ENCODE peak calls at places on chromosomes 12 and 14, in six cellular contexts. K is A549, S is K562, C is H1, A is SK-N-SH, L is GM12878. H is an unnamed sample.

GRCh38 chr12:68497702-68498101 is 113.0 kb upstream of the RAP1B start:
- DNase-seq in C (no peak), A (no peak), S (peak), L (peak), K (no peak), H (no peak)

GRCh38 chr12:30108666-30109065 is 324.9 kb upstream of the TMTC1 start:
- DNase-seq in C (no peak), K (no peak), A (no peak), S (no peak), L (no peak), H (no peak)

GRCh38 chr12:4107436-4107878 is 166.1 kb upstream of the CCND2 start:
- DNase-seq in S (peak), K (peak), A (peak), C (peak), L (peak), H (peak)

GRCh38 chr12:105334568-105334967 is 4.1 kb downstream of the C12orf75 start:
- DNase-seq in A (no peak), K (no peak), S (no peak), C (no peak), L (no peak), H (no peak)

GRCh38 chr12:132469423-132469822 is 20.5 kb upstream of the FBRSL1 start:
- DNase-seq in A (no peak), L (peak), C (no peak), K (no peak), S (no peak), H (no peak)

GRCh38 chr12:114682920-114683708 is 861 bp downstream of the TBX3 start:
- DNase-seq in C (peak), A (no peak), K (peak), L (no peak), S (no peak), H (no peak)

GRCh38 chr14:70955543-70956480 is 48.6 kb downstream of the PCNX1 start:
- DNase-seq in L (no peak), S (no peak), C (no peak), A (peak), K (no peak), H (peak)

GRCh38 chr14:24408764-24409163 is 10.0 kb downstream of the NYNRIN start:
- DNase-seq in L (no peak), K (no peak), C (no peak), A (no peak), S (no peak), H (no peak)

GRCh38 chr14:32561520-32561919 is 232.4 kb downstream of the AKAP6 start:
- DNase-seq in A (no peak), C (no peak), L (no peak), K (no peak), S (no peak), H (no peak)

GRCh38 chr12:69779928-69780327 is 41.3 kb downstream of the RAB3IP start:
- DNase-seq in C (peak), L (no peak), S (peak), A (peak), K (peak), H (no peak)

GRCh38 chr12:96422192-96422591 is 22.0 kb upstream of the CDK17 start:
- DNase-seq in K (no peak), A (no peak), L (no peak), S (no peak), C (no peak), H (no peak)

GRCh38 chr12:18139989-18140596 is 50.1 kb upstream of the RERGL start:
- DNase-seq in L (no peak), S (no peak), K (no peak), C (no peak), A (no peak), H (peak)

GRCh38 chr12:69570000-69570516 is 15.2 kb upstream of the CCT2 start:
- DNase-seq in S (no peak), C (no peak), L (no peak), K (peak), A (no peak), H (no peak)

GRCh38 chr14:100147181-100147631 is 12.2 kb downstream of the DEGS2 start:
- DNase-seq in S (no peak), A (peak), K (no peak), C (no peak), L (no peak), H (no peak)

GRCh38 chr12:122137229-122137628 is 36.8 kb downstream of the IL31 start:
- DNase-seq in S (no peak), K (no peak), L (no peak), C (no peak), A (no peak), H (no peak)

GRCh38 chr12:6554168-6554989 is 1.5 kb downstream of the IFFO1 start:
- DNase-seq in L (no peak), S (peak), K (peak), A (peak), C (peak), H (peak)

GRCh38 chr12:57734586-57734985 is 4.0 kb downstream of the AGAP2 start:
- DNase-seq in L (no peak), K (no peak), A (no peak), S (no peak), C (no peak), H (no peak)

GRCh38 chr14:105883066-105884005 is 357.0 kb downstream of the TMEM121 start:
- DNase-seq in L (no peak), S (no peak), A (no peak), C (no peak), K (no peak), H (no peak)

GRCh38 chr14:49586673-49587460 is 687 bp upstream of the RPS29 start:
- DNase-seq in K (peak), S (peak), C (no peak), A (peak), L (peak), H (peak)

GRCh38 chr14:55220230-55220629 is 28.8 kb upstream of the DLGAP5 start:
- DNase-seq in K (no peak), L (no peak), S (no peak), A (no peak), C (no peak), H (no peak)

GRCh38 chr12:104473374-104473983 is 16.7 kb downstream of the CHST11 start:
- DNase-seq in K (no peak), C (no peak), L (no peak), S (no peak), A (no peak), H (no peak)

GRCh38 chr12:40691913-40692616 is at the start of gene CNTN1:
- DNase-seq in K (peak), A (peak), S (peak), C (peak), L (no peak), H (no peak)

GRCh38 chr14:39247256-39247655 is 13.5 kb downstream of the MIA2 start:
- DNase-seq in A (no peak), K (no peak), S (no peak), C (no peak), L (no peak), H (no peak)

GRCh38 chr12:47024463-47024862 is 55.0 kb upstream of the PCED1B start:
- DNase-seq in L (no peak), A (no peak), K (no peak), S (no peak), C (no peak), H (no peak)

GRCh38 chr12:130876758-130877157 is 4.9 kb downstream of the RAN start:
- DNase-seq in A (no peak), S (no peak), C (no peak), L (no peak), K (no peak), H (no peak)

GRCh38 chr14:58898655-58899316 is 261.0 kb downstream of the DACT1 start:
- DNase-seq in C (no peak), S (no peak), A (no peak), L (no peak), K (no peak), H (no peak)

GRCh38 chr12:21942377-21942703 is 1.1 kb upstream of the ABCC9 start:
- DNase-seq in K (no peak), A (no peak), C (peak), S (no peak), L (no peak), H (no peak)

GRCh38 chr12:42961395-42961794 is 371.8 kb upstream of the PRICKLE1 start:
- DNase-seq in L (no peak), S (no peak), A (no peak), C (no peak), K (peak), H (peak)

GRCh38 chr14:93115920-93116675 is at the start of gene ITPK1:
- DNase-seq in K (peak), C (peak), S (peak), L (no peak), A (peak), H (peak)

GRCh38 chr12:85805654-85806053 is 30.6 kb downstream of the RASSF9 start:
- DNase-seq in A (no peak), L (no peak), S (no peak), K (no peak), C (no peak), H (no peak)

GRCh38 chr14:29926228-29926627 is 1.4 kb downstream of the PRKD1 start:
- DNase-seq in S (no peak), K (no peak), L (no peak), C (no peak), A (no peak), H (no peak)

GRCh38 chr12:53343978-53344377 is 7.8 kb upstream of the SP7 start:
- DNase-seq in C (no peak), S (no peak), L (no peak), A (no peak), K (no peak), H (no peak)

GRCh38 chr14:69863083-69863482 is 16.1 kb upstream of the SMOC1 start:
- DNase-seq in A (no peak), C (no peak), L (no peak), S (no peak), K (no peak), H (peak)

GRCh38 chr12:78403136-78403535 is 461.4 kb upstream of the SYT1 start:
- DNase-seq in S (no peak), A (peak), L (no peak), C (no peak), K (no peak), H (no peak)

GRCh38 chr12:131030472-131031328 is 77.0 kb downstream of the ADGRD1 start:
- DNase-seq in A (no peak), L (no peak), S (no peak), C (no peak), K (no peak), H (no peak)

GRCh38 chr12:117986705-117987469 is 18.1 kb upstream of the KSR2 start:
- DNase-seq in L (no peak), S (no peak), K (peak), C (no peak), A (no peak), H (no peak)

GRCh38 chr12:14257734-14258467 is 107.6 kb upstream of the ATF7IP start:
- DNase-seq in A (peak), C (peak), L (peak), K (peak), S (peak), H (peak)

GRCh38 chr14:69719501-69719951 is 47.4 kb upstream of the SRSF5 start:
- DNase-seq in S (no peak), A (no peak), C (no peak), L (no peak), K (no peak), H (no peak)

GRCh38 chr14:63563370-63564026 is 20.3 kb upstream of the PPP2R5E start:
- DNase-seq in S (no peak), L (no peak), A (peak), C (no peak), K (no peak), H (no peak)

GRCh38 chr14:63564318-63564717 is 21.1 kb upstream of the PPP2R5E start:
- DNase-seq in A (no peak), K (no peak), C (no peak), L (no peak), S (no peak), H (no peak)

GRCh38 chr14:63565448-63565847 is 22.3 kb upstream of the PPP2R5E start:
- DNase-seq in C (no peak), K (no peak), L (no peak), S (no peak), A (no peak), H (no peak)

DNA sequence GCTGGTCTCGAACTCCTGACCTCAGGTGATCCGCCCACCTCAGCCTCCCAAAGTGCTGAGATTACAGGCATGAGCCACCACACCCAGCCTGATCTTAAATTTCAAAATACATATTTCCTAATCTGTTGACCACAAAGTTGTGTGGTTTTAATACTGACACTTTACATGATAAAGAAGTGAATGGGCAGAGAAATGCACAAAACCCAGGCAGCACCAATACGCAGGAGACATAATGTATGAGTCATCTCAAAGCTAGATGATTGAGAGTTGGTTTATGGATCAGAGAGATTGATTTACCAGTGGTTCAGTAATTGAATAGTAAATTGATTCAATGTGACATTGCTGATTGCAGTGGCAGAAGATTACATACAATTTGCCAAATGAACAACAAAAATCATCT is 19.2 kb upstream of the PPP2R5E start:
- DNase-seq in S (no peak), K (no peak), L (no peak), A (no peak), C (no peak), H (no peak)
- TF ChIP-seq CHD2 in S (no peak), K (no peak), L (no peak), A (no peak), C (no peak), H (no peak)

DNA sequence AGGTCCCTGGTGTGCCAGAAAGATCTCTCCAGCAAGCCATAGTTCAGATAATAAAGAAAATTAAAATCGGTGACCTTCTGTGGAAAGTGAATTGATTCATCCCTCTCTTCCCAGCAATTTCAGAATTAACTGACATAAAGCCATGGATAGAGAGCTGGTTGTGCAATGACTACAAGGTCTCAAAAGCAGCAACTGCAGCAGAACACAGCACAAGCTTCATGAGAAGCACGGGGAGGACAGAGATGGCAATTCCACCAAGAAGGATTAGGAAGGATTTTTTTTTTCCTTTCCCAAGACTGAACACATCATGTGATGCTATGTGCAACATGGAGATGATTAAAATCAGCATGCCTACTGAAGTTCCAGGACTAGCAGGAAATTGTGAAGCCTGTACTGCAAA is 154.9 kb upstream of the PLEKHG7 start:
- DNase-seq in A (no peak), K (no peak), S (no peak), L (no peak), C (no peak), H (no peak)
- TF ChIP-seq CHD2 in A (no peak), K (no peak), S (no peak), L (no peak), C (no peak), H (no peak)

GRCh38 chr14:43901950-43902349 is 605.1 kb downstream of the FSCB start:
- DNase-seq in S (no peak), C (no peak), K (no peak), A (no peak), L (no peak), H (peak)

GRCh38 chr14:43898709-43899108 is 608.4 kb downstream of the FSCB start:
- DNase-seq in K (no peak), L (no peak), C (no peak), S (no peak), A (no peak), H (peak)

GRCh38 chr14:43900173-43900655 is 606.9 kb downstream of the FSCB start:
- DNase-seq in A (no peak), C (no peak), K (no peak), S (no peak), L (no peak), H (peak)

GRCh38 chr14:43894534-43894933 is 612.5 kb downstream of the FSCB start:
- DNase-seq in K (no peak), S (peak), C (no peak), A (peak), L (no peak), H (no peak)

GRCh38 chr14:43896044-43896443 is 611.0 kb downstream of the FSCB start:
- DNase-seq in K (no peak), A (no peak), C (no peak), S (no peak), L (no peak), H (peak)
- TF ChIP-seq CHD2 in K (no peak), A (no peak), C (no peak), S (no peak), L (no peak), H (no peak)

GRCh38 chr14:75200451-75200850 is 24.0 kb upstream of the TMED10 start:
- DNase-seq in S (no peak), A (no peak), C (no peak), L (no peak), K (no peak), H (no peak)
- TF ChIP-seq CHD2 in S (no peak), A (no peak), C (no peak), L (no peak), K (no peak), H (no peak)

DNA sequence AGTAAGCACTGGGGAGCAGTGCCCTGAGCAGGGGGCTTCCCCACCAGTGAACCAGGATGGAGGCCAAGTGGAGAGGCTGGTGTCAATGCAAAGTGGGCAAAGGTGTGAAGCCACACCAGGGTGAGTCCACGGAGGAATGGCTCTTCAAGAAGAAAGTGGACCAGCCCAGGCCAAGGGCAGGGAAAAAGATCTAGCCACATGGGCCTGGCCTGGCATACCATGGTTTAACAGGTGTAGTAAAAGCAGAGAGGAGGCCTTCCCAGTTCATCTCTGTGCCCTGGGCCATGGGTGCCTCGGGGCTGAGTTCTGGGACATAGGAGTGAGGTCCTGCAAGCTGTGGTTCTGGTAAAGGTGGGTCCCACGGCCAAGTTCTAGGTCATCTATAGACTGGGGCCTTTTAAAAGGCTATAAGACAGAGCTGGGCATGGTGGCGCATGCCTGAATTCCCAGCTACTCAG is 153.4 kb downstream of the DPF3 start:
- DNase-seq in K (no peak), L (no peak), C (no peak), S (no peak), A (no peak), H (no peak)
- TF ChIP-seq CHD2 in K (no peak), L (no peak), C (no peak), S (no peak), A (no peak), H (no peak)

GRCh38 chr12:49305762-49306161 is 10.8 kb downstream of the PRPH start:
- DNase-seq in S (no peak), C (no peak), A (no peak), L (no peak), K (no peak), H (no peak)

GRCh38 chr12:49304161-49304560 is 9.2 kb downstream of the PRPH start:
- DNase-seq in C (no peak), K (no peak), L (no peak), S (no peak), A (peak), H (no peak)

GRCh38 chr12:49309361-49309760 is 13.7 kb upstream of the TROAP start:
- DNase-seq in S (no peak), C (no peak), K (no peak), L (no peak), A (no peak), H (no peak)
- TF ChIP-seq CHD2 in S (no peak), C (no peak), K (no peak), L (no peak), A (no peak), H (no peak)

DNA sequence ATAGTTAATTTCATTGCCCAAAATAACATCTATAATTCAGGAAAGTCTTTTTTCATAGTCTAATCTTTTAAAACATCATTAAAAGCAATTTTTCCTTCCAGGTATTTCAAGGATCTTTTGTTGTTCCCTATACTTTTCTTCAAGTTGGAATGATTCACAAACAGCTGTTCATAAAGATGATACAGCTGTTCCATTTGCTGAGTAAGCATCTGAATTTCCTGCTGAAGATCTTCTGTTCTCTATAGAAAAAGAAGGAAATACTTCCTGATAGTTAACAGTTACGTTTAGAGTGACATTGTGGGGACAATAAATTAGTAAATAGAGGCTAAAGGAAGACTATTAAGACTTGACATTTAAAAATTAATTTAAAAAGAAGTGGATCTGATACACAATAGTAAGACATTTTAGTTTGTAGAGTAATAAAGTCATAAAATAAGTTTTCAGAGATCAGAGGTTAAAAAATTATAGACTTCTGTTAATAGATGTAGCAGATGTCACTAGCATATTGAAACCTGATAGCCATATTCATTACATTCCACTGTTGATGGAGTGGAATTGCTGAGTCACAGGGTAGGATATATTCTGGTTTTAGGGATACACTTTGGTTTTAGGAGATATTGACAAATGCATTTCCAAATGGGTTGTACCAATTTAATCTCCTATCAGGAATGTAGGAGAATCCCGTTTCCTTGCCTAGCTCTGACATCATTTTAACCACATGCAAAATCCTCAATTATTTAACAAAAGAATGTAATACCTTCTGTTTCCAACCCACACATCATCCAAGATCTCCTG is 30.5 kb upstream of the ESR2 start:
- DNase-seq in L (no peak), S (no peak), C (no peak), A (no peak), K (no peak), H (no peak)
- TF ChIP-seq CHD2 in L (no peak), S (no peak), C (no peak), A (no peak), K (no peak), H (no peak)

GRCh38 chr14:104115691-104116543 is 22.5 kb upstream of the KIF26A start:
- DNase-seq in S (no peak), K (no peak), L (no peak), C (peak), A (peak), H (no peak)
- TF ChIP-seq CHD2 in S (no peak), K (no peak), L (no peak), C (no peak), A (no peak), H (no peak)

GRCh38 chr14:79279645-79280399 is 931.5 kb downstream of the DIO2 start:
- DNase-seq in L (no peak), C (no peak), A (peak), S (no peak), K (no peak), H (no peak)

GRCh38 chr14:79281244-79282199 is 929.8 kb downstream of the DIO2 start:
- DNase-seq in A (no peak), C (peak), K (no peak), L (no peak), S (no peak), H (no peak)

GRCh38 chr14:79278286-79278797 is 933.0 kb downstream of the DIO2 start:
- DNase-seq in L (no peak), C (no peak), S (no peak), K (no peak), A (peak), H (no peak)

GRCh38 chr14:79280400-79280670 is 931.0 kb downstream of the DIO2 start:
- DNase-seq in L (no peak), K (no peak), C (no peak), A (no peak), S (no peak), H (no peak)

GRCh38 chr14:79278798-79279644 is 932.3 kb downstream of the DIO2 start:
- DNase-seq in K (peak), S (no peak), C (peak), A (peak), L (no peak), H (peak)
- TF ChIP-seq CHD2 in K (no peak), S (no peak), C (peak), A (no peak), L (no peak), H (no peak)